ENCODE peak calls at places on chromosomes 11 and 22, in eight cellular contexts. P, J, X, I, B, Y, E and Z are unnamed samples.

GRCh38 chr22:19174106-19175025 is 4.2 kb downstream of the SLC25A1 start:
- DNase-seq in I (no peak), J (peak), P (peak), E (peak), Y (no peak), B (no peak), X (peak), Z (peak)

GRCh38 chr11:122741613-122742012 is 86.1 kb downstream of the UBASH3B start:
- DNase-seq in I (peak), P (peak), J (peak), Y (no peak), E (peak), B (no peak), X (no peak), Z (peak)

GRCh38 chr22:17159504-17159951 is 451 bp upstream of the HDHD5 start:
- DNase-seq in X (no peak), J (no peak), E (peak), B (peak), P (peak), I (no peak), Y (peak), Z (peak)

GRCh38 chr11:73147771-73148681 is 5.9 kb upstream of the FCHSD2 start:
- DNase-seq in E (no peak), J (no peak), X (no peak), I (peak), B (no peak), Y (no peak), P (no peak), Z (no peak)

GRCh38 chr11:49995559-49995958 is 13.2 kb upstream of the OR4C12 start:
- DNase-seq in E (peak), J (no peak), X (peak), Y (peak), P (no peak), I (no peak), B (no peak), Z (peak)

GRCh38 chr11:20353829-20354434 is 9.6 kb upstream of the HTATIP2 start:
- DNase-seq in Y (no peak), P (peak), I (no peak), B (peak), E (peak), X (peak), J (no peak), Z (peak)

GRCh38 chr11:33652001-33652400 is 48.6 kb downstream of the C11orf91 start:
- DNase-seq in I (no peak), E (peak), J (no peak), P (peak), X (no peak), Y (no peak), B (no peak), Z (no peak)

GRCh38 chr11:102640946-102641345 is 15.8 kb upstream of the MMP20 start:
- DNase-seq in J (no peak), P (no peak), I (no peak), Y (no peak), B (no peak), X (no peak), E (no peak), Z (no peak)

GRCh38 chr11:19951558-19952083 is 208.7 kb downstream of the DBX1 start:
- DNase-seq in P (peak), J (no peak), X (no peak), I (no peak), Y (peak), B (no peak), E (peak), Z (peak)

GRCh38 chr11:94757037-94757681 is 11.0 kb upstream of the AMOTL1 start:
- DNase-seq in X (no peak), J (no peak), B (no peak), E (no peak), P (no peak), I (no peak), Y (no peak), Z (no peak)

GRCh38 chr11:19393941-19394340 is 153.2 kb upstream of the E2F8 start:
- DNase-seq in X (no peak), B (no peak), Y (no peak), E (peak), P (peak), J (no peak), I (no peak), Z (peak)

GRCh38 chr11:59206635-59207034 is 6.1 kb downstream of the MPEG1 start:
- DNase-seq in E (peak), I (no peak), B (no peak), J (no peak), P (peak), Y (no peak), X (no peak), Z (peak)

GRCh38 chr11:130426223-130427048 is 2.0 kb downstream of the ADAMTS8 start:
- DNase-seq in B (no peak), E (no peak), J (no peak), P (no peak), I (no peak), Y (no peak), X (no peak), Z (no peak)

GRCh38 chr22:25970348-25970995 is 198.8 kb upstream of the SEZ6L start:
- DNase-seq in X (no peak), I (no peak), B (no peak), J (no peak), Y (no peak), P (no peak), E (no peak), Z (no peak)

GRCh38 chr11:10878408-10879214 is 20.8 kb upstream of the ZBED5 start:
- DNase-seq in Y (peak), B (no peak), E (peak), I (no peak), X (no peak), J (no peak), P (peak), Z (no peak)

GRCh38 chr11:14109742-14110141 is 147.2 kb downstream of the SPON1 start:
- DNase-seq in P (no peak), E (no peak), B (no peak), Y (no peak), J (no peak), I (no peak), X (no peak), Z (no peak)

GRCh38 chr11:130070109-130070828 is 575 bp downstream of the APLP2 start:
- DNase-seq in B (peak), I (peak), J (no peak), E (no peak), X (no peak), P (peak), Y (peak), Z (peak)

GRCh38 chr11:45155058-45155551 is 8.7 kb downstream of the PRDM11 start:
- DNase-seq in J (no peak), B (no peak), E (no peak), Y (no peak), P (no peak), X (no peak), I (peak), Z (no peak)

GRCh38 chr22:34001701-34002466 is 81.6 kb upstream of the LARGE1 start:
- DNase-seq in B (no peak), E (no peak), P (no peak), I (no peak), X (no peak), Y (no peak), J (no peak), Z (no peak)

GRCh38 chr11:115706735-115707134 is 202.5 kb upstream of the CADM1 start:
- DNase-seq in I (no peak), P (peak), B (no peak), J (no peak), E (no peak), X (no peak), Y (no peak), Z (no peak)

GRCh38 chr22:28600546-28601143 is 79.0 kb downstream of the TTC28 start:
- DNase-seq in P (peak), Y (peak), J (no peak), X (no peak), I (no peak), B (no peak), E (peak), Z (peak)

GRCh38 chr11:61694971-61695706 is 14.9 kb downstream of the DAGLA start:
- DNase-seq in Y (no peak), X (no peak), E (no peak), B (no peak), I (peak), P (no peak), J (no peak), Z (peak)

GRCh38 chr11:120178441-120179070 is 32.3 kb upstream of the OAF start:
- DNase-seq in X (no peak), I (no peak), Y (no peak), E (peak), J (no peak), P (peak), B (peak), Z (peak)

GRCh38 chr11:121257289-121257688 is 35.3 kb upstream of the SC5D start:
- DNase-seq in Y (no peak), E (no peak), J (no peak), B (no peak), X (no peak), I (no peak), P (no peak), Z (no peak)

GRCh38 chr22:45240137-45240809 is 421 bp downstream of the KIAA0930 start:
- DNase-seq in E (no peak), P (no peak), X (no peak), B (peak), Y (peak), I (no peak), J (no peak), Z (no peak)

GRCh38 chr11:65503606-65503922 is 4.7 kb downstream of the MALAT1 start:
- DNase-seq in J (no peak), E (peak), B (no peak), Y (no peak), X (no peak), I (no peak), P (no peak), Z (peak)

GRCh38 chr11:119935341-119935925 is 202.5 kb downstream of the TRIM29 start:
- DNase-seq in E (no peak), Y (no peak), X (no peak), P (no peak), B (no peak), J (no peak), I (no peak), Z (no peak)

GRCh38 chr11:77959434-77959833 is 35.0 kb downstream of the INTS4 start:
- DNase-seq in B (no peak), I (no peak), P (no peak), Y (no peak), E (peak), J (no peak), X (no peak), Z (peak)

GRCh38 chr22:48475661-48476345 is 1351.9 kb downstream of the BRD1 start:
- DNase-seq in P (no peak), J (no peak), B (no peak), E (no peak), X (no peak), I (no peak), Y (no peak), Z (no peak)

GRCh38 chr22:35310556-35311550 is 11.2 kb downstream of the TOM1 start:
- DNase-seq in J (no peak), I (no peak), E (no peak), B (no peak), P (no peak), Y (peak), X (no peak), Z (no peak)

GRCh38 chr11:121563900-121564822 is 111.4 kb upstream of the SORL1-AS1 start:
- DNase-seq in J (no peak), B (no peak), P (no peak), X (no peak), I (no peak), E (no peak), Y (no peak), Z (no peak)

GRCh38 chr11:23991140-23991539 is 505.7 kb upstream of the LUZP2 start:
- DNase-seq in I (no peak), Y (no peak), E (peak), X (no peak), P (peak), J (no peak), B (no peak), Z (no peak)

GRCh38 chr11:61793084-61793828 is 545 bp downstream of the FEN1 start:
- DNase-seq in Y (no peak), P (no peak), I (peak), J (no peak), E (no peak), B (no peak), X (no peak), Z (peak)

GRCh38 chr22:39498368-39498767 is 3.7 kb upstream of the MIEF1 start:
- DNase-seq in B (no peak), E (no peak), I (peak), P (no peak), J (no peak), Y (no peak), X (no peak), Z (no peak)

GRCh38 chr11:70402685-70403084 is 4.4 kb downstream of the CTTN start:
- DNase-seq in P (no peak), I (no peak), Y (peak), E (no peak), X (no peak), J (no peak), B (no peak), Z (no peak)

GRCh38 chr11:63623513-63624140 is 9.4 kb upstream of the PLAAT3 start:
- DNase-seq in I (no peak), E (no peak), P (no peak), B (no peak), Y (no peak), X (no peak), J (no peak), Z (peak)

GRCh38 chr11:21892696-21893095 is 300.2 kb upstream of the ANO5 start:
- DNase-seq in I (no peak), J (no peak), B (no peak), Y (no peak), X (no peak), P (no peak), E (no peak), Z (no peak)

GRCh38 chr11:59336176-59336575 is 22.5 kb upstream of the OR5AN1 start:
- DNase-seq in E (no peak), P (no peak), J (no peak), I (no peak), Y (no peak), X (no peak), B (no peak), Z (no peak)

GRCh38 chr11:63769044-63769718 is 606 bp upstream of the ZFTA start:
- DNase-seq in E (peak), Y (peak), I (peak), X (no peak), J (no peak), P (peak), B (peak), Z (no peak)